ENCODE peak calls at places on chromosomes 12 and 14, in four cellular contexts. H is CD4-positive, CD25-positive, alpha-beta regulatory T cell; B is aorta; Z is foreskin keratinocyte. L is an unnamed sample.

GRCh38 chr12:104958946-104959841 is 1.1 kb upstream of the SLC41A2 start:
- ATAC-seq in H (no peak), B (peak; percentile 43), Z (peak; percentile 17), L (no peak)

GRCh38 chr14:57970175-57970574 is 104.3 kb upstream of the SLC35F4 start:
- ATAC-seq in H (no peak), B (no peak), Z (no peak), L (no peak)

GRCh38 chr12:45284096-45284901 is 68.4 kb downstream of the ANO6 start:
- ATAC-seq in H (no peak), B (no peak), Z (no peak), L (no peak)

GRCh38 chr12:119412811-119413794 is 78.6 kb downstream of the CCDC60 start:
- ATAC-seq in H (no peak), B (peak; percentile 72), Z (no peak), L (peak; percentile 37)

GRCh38 chr12:55797068-55797467 is 20.5 kb downstream of the SARNP start:
- ATAC-seq in H (no peak), B (no peak), Z (no peak), L (no peak)

GRCh38 chr14:101927859-101928258 is 36.5 kb upstream of the DYNC1H1 start:
- ATAC-seq in H (no peak), B (peak; percentile 94), Z (no peak), L (peak; percentile 98)

GRCh38 chr12:32589165-32589891 is 89.8 kb upstream of the DNM1L start:
- ATAC-seq in H (no peak), B (no peak), Z (no peak), L (no peak)

GRCh38 chr12:30813741-30814687 is 59.3 kb upstream of the CAPRIN2 start:
- ATAC-seq in H (no peak), B (peak; percentile 22), Z (peak; percentile 41), L (no peak)

GRCh38 chr12:1706284-1707016 is 15.6 kb downstream of the ADIPOR2 start:
- ATAC-seq in H (no peak), B (no peak), Z (no peak), L (no peak)

GRCh38 chr12:45166056-45166455 is 49.8 kb upstream of the ANO6 start:
- ATAC-seq in H (no peak), B (peak; percentile 66), Z (no peak), L (no peak)

GRCh38 chr12:101086490-101086889 is 123.5 kb downstream of the SLC5A8 start:
- ATAC-seq in H (no peak), B (no peak), Z (peak; percentile 40), L (no peak)

GRCh38 chr12:115090783-115091182 is 406.8 kb upstream of the TBX3 start:
- ATAC-seq in H (no peak), B (no peak), Z (no peak), L (no peak)

GRCh38 chr12:121252712-121253345 is 42.9 kb downstream of the P2RX4 start:
- ATAC-seq in H (no peak), B (no peak), Z (peak; percentile 40), L (no peak)

GRCh38 chr14:94681300-94682060 is 69.3 kb downstream of the SERPINA3 start:
- ATAC-seq in H (no peak), B (no peak), Z (peak; percentile 79), L (no peak)

GRCh38 chr14:80213602-80214001 is 2.3 kb upstream of the DIO2 start:
- ATAC-seq in H (no peak), B (no peak), Z (peak; percentile 44), L (no peak)

GRCh38 chr12:93403988-93404803 is 26.5 kb downstream of the NUDT4 start:
- ATAC-seq in H (no peak), B (no peak), Z (no peak), L (peak; percentile 13)

GRCh38 chr12:77238368-77238767 is 173.0 kb upstream of the E2F7 start:
- ATAC-seq in H (no peak), B (no peak), Z (no peak), L (no peak)

GRCh38 chr14:100271247-100271939 is 32.4 kb downstream of the YY1 start:
- ATAC-seq in H (no peak), B (no peak), Z (peak; percentile 49), L (no peak)

GRCh38 chr14:45298427-45299117 is 45.6 kb upstream of the MIS18BP1 start:
- ATAC-seq in H (no peak), B (no peak), Z (no peak), L (no peak)

GRCh38 chr12:129571901-129572494 is 331.8 kb downstream of the TMEM132D start:
- ATAC-seq in H (no peak), B (no peak), Z (no peak), L (no peak)

GRCh38 chr12:113231275-113232231 is 10.3 kb downstream of the TPCN1 start:
- ATAC-seq in H (no peak), B (no peak), Z (peak; percentile 90), L (no peak)

GRCh38 chr12:112971248-112971647 is 7.1 kb upstream of the OAS2 start:
- ATAC-seq in H (no peak), B (no peak), Z (no peak), L (no peak)

GRCh38 chr12:10369557-10370150 is 20.2 kb downstream of the KLRK1 start:
- ATAC-seq in H (no peak), B (no peak), Z (no peak), L (no peak)

GRCh38 chr14:99217066-99217465 is 54.9 kb downstream of the BCL11B start:
- ATAC-seq in H (no peak), B (no peak), Z (no peak), L (no peak)

GRCh38 chr14:58637040-58637390 is 747 bp upstream of the DACT1 start:
- ATAC-seq in H (no peak), B (peak; percentile 52), Z (peak; percentile 64), L (no peak)

GRCh38 chr12:4089147-4089606 is 184.4 kb upstream of the CCND2 start:
- ATAC-seq in H (no peak), B (no peak), Z (no peak), L (no peak)

GRCh38 chr12:11753151-11753501 is 103.7 kb downstream of the ETV6 start:
- ATAC-seq in H (no peak), B (no peak), Z (no peak), L (no peak)

GRCh38 chr12:59113831-59114273 is 193.5 kb upstream of the LRIG3 start:
- ATAC-seq in H (no peak), B (peak; percentile 91), Z (peak; percentile 86), L (peak; percentile 74)

GRCh38 chr14:87088588-87088987 is 904.4 kb downstream of the GALC start:
- ATAC-seq in H (no peak), B (no peak), Z (no peak), L (no peak)

GRCh38 chr14:80959448-80960006 is 4.1 kb downstream of the TSHR start:
- ATAC-seq in H (peak; percentile 94), B (no peak), Z (no peak), L (no peak)

GRCh38 chr12:117105902-117106301 is 6.7 kb upstream of the TESC start:
- ATAC-seq in H (peak; percentile 60), B (no peak), Z (no peak), L (no peak)

GRCh38 chr14:66401447-66402095 is 84.6 kb upstream of the CCDC196 start:
- ATAC-seq in H (no peak), B (no peak), Z (peak; percentile 50), L (no peak)

GRCh38 chr14:51603495-51603894 is 48.2 kb upstream of the FRMD6 start:
- ATAC-seq in H (no peak), B (no peak), Z (no peak), L (no peak)

GRCh38 chr14:99654235-99655000 is 9.5 kb downstream of the HHIPL1 start:
- ATAC-seq in H (no peak), B (peak; percentile 72), Z (peak; percentile 45), L (peak; percentile 80)

DNA sequence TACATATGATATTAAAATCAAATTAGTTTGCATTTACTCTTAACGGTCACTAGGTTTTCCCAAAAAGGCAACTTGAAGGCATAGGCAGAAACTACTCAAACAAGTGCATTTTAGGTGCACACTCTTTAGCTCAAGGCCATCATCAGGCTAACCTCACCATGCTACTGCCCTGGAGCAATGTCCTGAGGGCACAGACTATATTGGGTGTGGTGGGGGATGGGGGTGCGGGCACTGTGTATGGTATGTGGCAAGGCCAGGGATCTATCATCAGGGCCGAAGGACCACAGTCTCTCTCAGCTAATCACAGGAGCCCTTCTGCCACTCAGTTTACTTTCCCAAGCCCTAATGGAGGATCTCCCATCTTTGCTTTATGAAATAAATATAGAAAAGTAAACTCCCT is 51.9 kb downstream of the SH2B3 start:
- ATAC-seq in H (no peak), B (no peak), Z (no peak), L (no peak)
- H3K27ac ChIP-seq in H (no peak overlapping the region), B (no peak overlapping the region), Z (no peak overlapping the region), L (no peak overlapping the region)

GRCh38 chr12:126668961-126669360 is 1598.0 kb upstream of the TMEM132C start:
- ATAC-seq in H (no peak), B (no peak), Z (no peak), L (no peak)

GRCh38 chr12:126667340-126667739 is 1599.6 kb upstream of the TMEM132C start:
- ATAC-seq in H (no peak), B (no peak), Z (no peak), L (no peak)

GRCh38 chr12:126663304-126664094 is 1598.3 kb downstream of the AACS start:
- ATAC-seq in H (no peak), B (no peak), Z (no peak), L (no peak)

GRCh38 chr12:126668538-126668937 is 1598.4 kb upstream of the TMEM132C start:
- ATAC-seq in H (no peak), B (no peak), Z (no peak), L (peak; percentile 53)
- H3K4me1 ChIP-seq in H (no peaks in the 10 kb centered on the region), B (no peaks in the 10 kb centered on the region), Z (no peaks in the 10 kb centered on the region), L (no peaks in the 10 kb centered on the region)

GRCh38 chr12:95810411-95810810 is 19.8 kb upstream of the NTN4 start:
- ATAC-seq in H (no peak), B (no peak), Z (no peak), L (no peak)
- H3K27ac ChIP-seq in H (no peak overlapping the region), B (no peak overlapping the region), Z (no peak overlapping the region), L (no peak overlapping the region)

DNA sequence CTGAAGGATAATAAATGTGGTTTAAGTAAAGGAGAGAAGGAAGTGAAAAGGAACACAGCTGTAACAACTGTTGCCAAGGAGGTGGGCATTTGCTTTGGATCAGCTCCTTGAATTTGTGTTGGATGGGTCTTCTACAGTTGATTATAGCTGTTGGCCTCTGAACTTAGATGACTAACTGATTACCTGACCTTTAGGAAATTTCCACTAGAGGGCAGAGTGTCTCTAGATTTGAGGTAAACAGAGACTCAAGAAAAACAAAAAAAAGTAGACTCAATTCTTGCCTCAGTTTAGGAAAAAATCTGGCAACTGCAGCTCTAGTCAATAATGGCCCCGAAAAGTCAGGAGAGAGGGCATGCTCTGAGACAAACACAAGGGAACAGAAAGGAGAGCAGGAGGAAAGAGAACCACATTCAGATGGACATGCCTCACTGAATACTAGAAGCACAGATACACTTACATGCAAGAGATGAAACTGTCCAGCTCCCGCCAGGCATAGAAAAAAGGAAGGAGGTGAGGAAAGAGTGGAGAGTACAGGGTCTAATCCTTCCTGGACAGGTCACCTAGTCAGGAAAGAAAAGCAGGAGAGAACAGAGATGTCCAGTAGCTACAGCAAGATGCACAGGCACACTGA is 20.6 kb downstream of the COX14 start:
- ATAC-seq in H (no peak), B (no peak), Z (no peak), L (no peak)
- H3K4me1 ChIP-seq in H (no peaks in the 10 kb centered on the region), B (peaks cover 2% of the 10 kb centered on the region), Z (no peaks in the 10 kb centered on the region), L (peaks cover 5% of the 10 kb centered on the region)

DNA sequence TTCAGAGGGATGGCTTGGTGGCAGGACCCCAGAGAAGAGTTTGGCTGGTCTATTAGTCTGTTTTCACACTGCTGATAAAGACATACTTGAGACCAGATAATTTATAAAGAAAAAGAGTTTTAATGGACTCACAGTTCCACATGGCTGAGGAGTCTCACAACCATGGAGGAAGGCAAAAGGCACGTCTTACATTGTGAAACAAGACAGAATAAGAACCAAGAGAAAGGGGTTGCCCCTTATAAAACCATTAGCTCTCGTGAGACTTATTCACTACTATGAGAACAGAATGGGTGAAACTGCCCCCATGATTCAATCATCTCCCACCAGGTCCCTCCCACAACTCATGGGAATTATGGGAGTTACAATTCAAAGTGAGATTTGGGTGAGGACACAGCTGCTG is 78.5 kb upstream of the SSTR1 start:
- ATAC-seq in H (no peak), B (no peak), Z (no peak), L (no peak)
- H3K27ac ChIP-seq in H (no peak overlapping the region), B (no peak overlapping the region), Z (no peak overlapping the region), L (no peak overlapping the region)